ENCODE peak calls at places on chromosomes 3 and 15, in seven cellular contexts. J is trophoblast cell, H is neuronal stem cell, L is mesendoderm, Y is IMR-90, M is mesenchymal stem cell, E is H1. N is an unnamed sample.

GRCh38 chr3:32412887-32413286 is 21.2 kb downstream of the CMTM7 start:
- DNase-seq in M (no peak), J (no peak), L (no peak), E (no peak), H (no peak), Y (no peak), N (no peak)

GRCh38 chr3:58013973-58014649 is 5.9 kb downstream of the FLNB start:
- DNase-seq in Y (peak), M (peak), H (no peak), J (peak), E (no peak), L (peak), N (no peak)

GRCh38 chr3:50347187-50347813 is 1.8 kb upstream of the ZMYND10 start:
- DNase-seq in H (peak), J (peak), M (peak), E (no peak), Y (peak), L (peak), N (peak)

GRCh38 chr3:122940628-122941086 is 86.9 kb downstream of the SEMA5B start:
- DNase-seq in H (no peak), E (no peak), Y (no peak), J (no peak), L (no peak), M (no peak), N (no peak)

GRCh38 chr3:193040836-193041672 is 123.4 kb upstream of the MB21D2 start:
- DNase-seq in J (peak), M (peak), E (no peak), L (peak), H (peak), Y (peak), N (no peak)

GRCh38 chr3:151135548-151136337 is 50.3 kb downstream of the MED12L start:
- DNase-seq in E (no peak), Y (no peak), H (no peak), J (no peak), M (no peak), L (peak), N (no peak)

GRCh38 chr3:112888388-112889085 is 41.9 kb upstream of the CD200R1L start:
- DNase-seq in Y (peak), L (no peak), H (no peak), J (no peak), E (no peak), M (no peak), N (no peak)

GRCh38 chr15:55319537-55320325 is 709 bp downstream of the PIGB start:
- DNase-seq in Y (peak), E (no peak), L (no peak), J (no peak), M (peak), H (no peak), N (no peak)

GRCh38 chr15:101610628-101611000 is 41.6 kb downstream of the TM2D3 start:
- DNase-seq in M (no peak), L (no peak), Y (no peak), J (no peak), H (no peak), E (no peak), N (no peak)

GRCh38 chr15:65824031-65824743 is 32.1 kb upstream of the DENND4A start:
- DNase-seq in H (peak), M (peak), J (peak), Y (peak), E (peak), L (peak), N (peak)

GRCh38 chr3:139559541-139559940 is 20.0 kb upstream of the RBP1 start:
- DNase-seq in M (no peak), E (no peak), J (peak), L (no peak), Y (peak), H (no peak), N (no peak)

GRCh38 chr3:55911256-55911655 is 424.1 kb upstream of the WNT5A start:
- DNase-seq in H (no peak), L (no peak), E (no peak), J (peak), Y (no peak), M (no peak), N (no peak)

GRCh38 chr3:188975612-188976314 is 196.0 kb upstream of the TPRG1 start:
- DNase-seq in L (no peak), M (peak), J (peak), Y (peak), E (no peak), H (no peak), N (no peak)

GRCh38 chr3:186932281-186933181 is 2.2 kb downstream of the ST6GAL1 start:
- DNase-seq in Y (no peak), E (no peak), J (no peak), H (no peak), L (no peak), M (no peak), N (no peak)

GRCh38 chr3:99859855-99860254 is 42.2 kb downstream of the CMSS1 start:
- DNase-seq in E (no peak), J (peak), L (no peak), H (no peak), M (peak), Y (peak), N (no peak)

GRCh38 chr3:194640829-194641228 is 7.6 kb upstream of the TMEM44 start:
- DNase-seq in J (peak), E (no peak), H (no peak), L (peak), M (peak), Y (peak), N (no peak)

GRCh38 chr15:62223020-62223419 is 57.9 kb upstream of the C2CD4B start:
- DNase-seq in Y (no peak), H (no peak), L (no peak), E (no peak), M (no peak), J (no peak), N (no peak)

GRCh38 chr3:45112939-45113338 is 33.2 kb downstream of the CDCP1 start:
- DNase-seq in J (peak), H (no peak), L (no peak), E (no peak), M (no peak), Y (peak), N (no peak)

GRCh38 chr3:55690746-55691540 is 203.8 kb upstream of the WNT5A start:
- DNase-seq in M (no peak), Y (no peak), J (no peak), L (peak), H (peak), E (peak), N (peak)

GRCh38 chr15:59294961-59295741 is 77.5 kb downstream of the MYO1E start:
- DNase-seq in J (peak), L (peak), H (no peak), M (peak), E (no peak), Y (peak), N (no peak)

GRCh38 chr3:46558184-46559029 is 7.7 kb downstream of the LRRC2 start:
- DNase-seq in J (peak), H (no peak), M (peak), E (peak), Y (peak), L (peak), N (peak)

GRCh38 chr3:102180291-102180931 is 254.4 kb upstream of the ZPLD1 start:
- DNase-seq in E (no peak), L (no peak), J (peak), M (peak), Y (peak), H (no peak), N (no peak)

GRCh38 chr3:65107174-65107573 is 419.4 kb upstream of the ADAMTS9 start:
- DNase-seq in J (no peak), L (no peak), E (no peak), Y (no peak), M (peak), H (no peak), N (no peak)

GRCh38 chr3:190848891-190849290 is 13.6 kb downstream of the GMNC start:
- DNase-seq in L (peak), H (no peak), J (no peak), Y (no peak), M (no peak), E (no peak), N (no peak)

GRCh38 chr3:14784087-14784596 is 34.6 kb upstream of the FGD5 start:
- DNase-seq in E (no peak), J (no peak), Y (no peak), H (no peak), L (no peak), M (no peak), N (peak)

GRCh38 chr15:51270706-51271105 is 67.7 kb downstream of the CYP19A1 start:
- DNase-seq in H (no peak), Y (no peak), M (no peak), E (no peak), J (peak), L (no peak), N (no peak)

GRCh38 chr3:136464502-136464901 is 214.4 kb downstream of the PCCB start:
- DNase-seq in L (no peak), M (peak), E (no peak), H (no peak), J (no peak), Y (peak), N (no peak)

GRCh38 chr15:79091204-79091867 is 756 bp upstream of the RASGRF1 start:
- DNase-seq in E (peak), H (peak), M (peak), L (peak), J (peak), Y (peak), N (peak)

GRCh38 chr3:4711680-4711992 is 218.5 kb downstream of the ITPR1 start:
- DNase-seq in M (no peak), L (no peak), H (no peak), J (no peak), Y (no peak), E (no peak), N (no peak)

DNA sequence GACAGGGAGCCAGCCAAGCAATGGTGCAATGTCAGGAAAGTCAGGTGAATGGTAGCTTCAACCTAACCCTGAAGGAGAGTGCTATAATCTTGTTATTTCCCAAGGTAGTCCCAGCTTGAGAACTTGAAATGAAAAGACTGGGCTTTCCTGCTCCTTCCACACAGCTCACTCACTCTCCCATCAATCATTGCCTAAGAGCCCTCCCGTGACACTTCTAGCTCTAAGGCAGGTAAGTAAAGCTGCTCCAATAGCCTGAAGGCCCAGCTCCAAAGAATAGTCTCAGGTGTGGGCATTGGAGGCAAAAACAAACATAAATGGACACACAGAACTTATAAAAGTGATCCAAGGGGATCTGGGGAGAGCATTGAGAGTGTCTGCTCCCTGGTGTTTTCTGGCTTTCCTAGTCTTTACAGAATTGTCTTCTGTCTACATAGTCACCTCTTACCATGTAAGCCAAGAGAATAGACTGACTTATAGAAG is 63.1 kb upstream of the TBC1D5 start:
- DNase-seq in J (peak), M (no peak), L (no peak), E (no peak), H (no peak), Y (no peak), N (no peak)
- H4K8ac ChIP-seq in J (no peak), M (no peak), L (no peak), E (no peak), H (no peak), Y (no peak), N (no peak)

GRCh38 chr3:179016979-179017670 is 54.5 kb downstream of the ZMAT3 start:
- DNase-seq in M (no peak), E (no peak), J (no peak), H (no peak), Y (no peak), L (no peak), N (no peak)
- H3K9ac ChIP-seq in M (peak), E (no peak), J (no peak), H (no peak), Y (no peak), L (no peak), N (no peak)

GRCh38 chr3:37856381-37856780 is 5.3 kb upstream of the CTDSPL start:
- DNase-seq in Y (no peak), J (no peak), M (no peak), H (no peak), L (no peak), E (no peak), N (no peak)

GRCh38 chr3:37852097-37852496 is 9.6 kb upstream of the CTDSPL start:
- DNase-seq in L (no peak), E (no peak), Y (peak), M (peak), H (no peak), J (peak), N (no peak)

GRCh38 chr3:37852771-37853170 is 8.9 kb upstream of the CTDSPL start:
- DNase-seq in Y (no peak), L (no peak), M (no peak), H (no peak), J (no peak), E (no peak), N (no peak)

GRCh38 chr3:37855363-37855970 is 6.2 kb upstream of the CTDSPL start:
- DNase-seq in M (peak), H (peak), Y (peak), J (peak), E (peak), L (peak), N (peak)

DNA sequence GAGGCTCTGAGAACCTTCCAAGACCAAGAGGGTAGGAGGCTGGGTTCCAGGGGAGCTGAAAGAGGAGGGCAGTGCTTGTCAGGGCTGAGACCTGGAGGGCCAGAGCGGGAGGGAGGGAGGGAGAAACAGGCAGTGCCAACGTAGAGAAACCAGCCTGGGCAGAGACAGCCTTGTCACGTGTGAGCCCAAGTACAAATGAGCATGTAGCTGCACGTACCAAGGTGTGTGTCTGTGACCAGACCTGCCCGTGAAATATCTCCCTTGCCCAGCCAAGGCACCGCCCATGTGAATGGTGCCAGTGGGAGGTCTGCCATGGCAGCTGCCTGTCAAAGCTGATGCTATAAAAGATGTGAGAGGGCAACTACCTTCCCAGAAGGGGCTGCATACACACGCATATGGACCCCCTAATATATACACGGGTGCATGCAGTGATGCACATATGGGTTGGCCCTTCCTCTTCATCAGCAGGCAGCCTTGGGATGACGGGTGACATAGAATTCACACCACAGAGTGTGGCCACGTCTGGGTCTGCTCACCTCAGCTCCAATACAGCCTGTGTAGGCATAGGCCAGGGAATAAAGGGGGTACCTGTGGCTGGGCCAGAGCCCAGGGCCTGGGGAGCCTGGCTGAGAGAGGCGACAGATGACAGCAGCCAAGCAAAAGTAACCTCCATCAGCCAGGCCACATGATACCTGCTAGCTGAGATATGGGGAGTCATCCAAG is 7.8 kb upstream of the CTDSPL start:
- DNase-seq in J (no peak), Y (no peak), L (no peak), M (no peak), E (no peak), H (no peak), N (no peak)
- H3K27ac ChIP-seq in J (no peak), Y (no peak), L (no peak), M (no peak), E (no peak), H (no peak), N (no peak)

GRCh38 chr3:172371544-172371943 is 76.7 kb downstream of the GHSR start:
- DNase-seq in M (no peak), Y (no peak), L (no peak), H (no peak), E (no peak), J (no peak), N (no peak)
- H4K8ac ChIP-seq in M (no peak), Y (no peak), L (no peak), H (no peak), E (no peak), J (no peak), N (no peak)

DNA sequence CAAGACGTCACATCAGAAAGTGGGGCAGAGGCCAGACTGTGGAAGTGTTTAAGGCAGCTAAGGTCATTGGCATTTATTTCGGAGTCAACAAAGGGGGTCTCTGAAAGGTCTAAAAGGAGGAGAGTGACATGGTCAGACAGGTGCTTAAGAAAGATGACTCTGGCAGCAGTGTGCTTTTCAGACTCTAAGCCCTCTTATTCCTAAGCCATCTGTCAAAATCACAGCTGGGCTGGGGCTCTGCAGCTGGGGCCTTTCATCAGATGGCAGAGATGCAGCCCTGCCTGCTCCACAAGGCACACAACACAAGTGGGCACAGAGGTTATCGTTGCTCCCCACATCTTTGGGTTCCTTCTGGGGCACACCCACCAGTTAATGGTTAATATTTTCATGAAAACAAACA is 14.0 kb downstream of the FBXL22 start:
- DNase-seq in H (no peak), L (no peak), Y (no peak), E (no peak), J (no peak), M (no peak), N (no peak)
- H3K9ac ChIP-seq in H (no peak), L (no peak), Y (no peak), E (no peak), J (no peak), M (peak), N (no peak)

GRCh38 chr15:98775498-98776230 is 127.3 kb downstream of the IGF1R start:
- DNase-seq in Y (no peak), E (no peak), M (no peak), H (no peak), L (no peak), J (no peak), N (no peak)

GRCh38 chr15:98778960-98779359 is 130.6 kb downstream of the IGF1R start:
- DNase-seq in J (no peak), H (no peak), E (no peak), M (no peak), Y (no peak), L (no peak), N (no peak)

GRCh38 chr15:98778263-98778959 is 130.1 kb downstream of the IGF1R start:
- DNase-seq in M (no peak), L (peak), J (no peak), H (no peak), Y (no peak), E (no peak), N (no peak)

GRCh38 chr15:98776607-98777281 is 128.4 kb downstream of the IGF1R start:
- DNase-seq in H (no peak), J (no peak), Y (peak), E (no peak), L (peak), M (no peak), N (no peak)

DNA sequence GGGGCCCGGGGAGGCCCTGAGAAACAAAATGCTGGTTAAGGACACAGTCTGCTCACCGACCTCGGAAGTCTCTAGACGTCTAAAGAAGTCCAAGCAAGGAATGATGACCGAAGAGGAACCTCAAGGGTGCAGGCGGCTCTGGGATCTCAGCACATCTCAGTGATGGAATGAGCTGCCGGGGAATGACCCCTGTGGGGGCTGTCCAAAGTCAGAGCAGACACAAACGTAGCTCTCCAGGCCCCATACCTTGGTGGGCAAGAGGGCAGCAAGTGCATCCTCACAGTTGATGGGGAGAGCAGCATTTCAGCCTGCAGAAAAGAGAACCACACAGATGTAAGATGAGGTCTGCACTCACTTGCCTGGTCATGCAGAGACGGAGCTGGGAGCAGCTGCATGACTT is 129.1 kb downstream of the IGF1R start:
- DNase-seq in Y (no peak), L (no peak), M (no peak), H (no peak), J (no peak), E (no peak), N (no peak)
- H3K27ac ChIP-seq in Y (no peak), L (no peak), M (peak), H (no peak), J (peak), E (no peak), N (no peak)

DNA sequence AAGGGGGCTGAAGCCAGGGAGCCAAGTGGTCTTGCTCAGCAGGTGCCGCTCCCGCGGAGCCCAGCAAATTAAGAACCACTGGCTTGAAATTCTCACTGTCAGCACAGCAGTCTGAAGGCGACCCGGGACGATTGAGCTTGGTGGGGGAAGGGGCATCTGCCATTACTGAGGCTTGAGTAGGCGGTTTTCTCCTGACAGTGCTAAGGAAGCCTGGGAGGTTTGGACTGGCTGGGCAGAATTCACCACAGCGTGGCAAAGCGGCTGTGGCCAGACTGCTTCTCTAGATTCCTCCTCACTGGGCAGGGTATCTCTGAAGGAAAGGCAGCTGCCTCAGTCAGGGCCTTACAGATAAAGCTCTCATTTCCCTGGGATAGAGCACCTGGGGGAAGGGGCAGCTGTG is 57.0 kb upstream of the GPR149 start:
- DNase-seq in M (no peak), H (no peak), L (no peak), Y (no peak), E (no peak), J (no peak), N (no peak)
- H4K8ac ChIP-seq in M (no peak), H (no peak), L (no peak), Y (no peak), E (no peak), J (no peak), N (no peak)

GRCh38 chr3:178320481-178321352 is 215.5 kb upstream of the KCNMB2 start:
- DNase-seq in H (no peak), J (peak), E (no peak), Y (peak), L (no peak), M (peak), N (no peak)
- H3K9ac ChIP-seq in H (no peak), J (no peak), E (no peak), Y (no peak), L (no peak), M (no peak), N (no peak)

GRCh38 chr15:64456634-64457108 is 3.7 kb upstream of the ZNF609 start:
- DNase-seq in J (peak), Y (peak), H (no peak), E (no peak), M (peak), L (no peak), N (no peak)
- H3K27ac ChIP-seq in J (peak), Y (peak), H (peak), E (no peak), M (no peak), L (no peak), N (no peak)